ENCODE peak calls at places on chromosomes 12 and 14, in eight cellular contexts. V, G, A, O, J, B, E and Z are unnamed samples.

GRCh38 chr14:100654814-100655795 is 67.9 kb upstream of the BEGAIN start:
- DNase-seq in V (peak; percentile 63), G (no peak), A (peak; percentile 66), O (no peak), J (no peak), B (no peak), E (no peak), Z (peak; percentile 87)

GRCh38 chr14:92502541-92503286 is 10.9 kb upstream of the RIN3 start:
- DNase-seq in V (no peak), G (peak; percentile 52), A (no peak), O (no peak), J (no peak), B (no peak), E (no peak), Z (no peak)

GRCh38 chr14:81536125-81536771 is 2.6 kb upstream of the SEL1L start:
- DNase-seq in V (no peak), G (no peak), A (no peak), O (no peak), J (no peak), B (no peak), E (no peak), Z (no peak)

GRCh38 chr14:36690301-36691020 is 28.8 kb downstream of the PAX9 start:
- DNase-seq in V (no peak), G (no peak), A (no peak), O (no peak), J (no peak), B (no peak), E (no peak), Z (no peak)

GRCh38 chr12:64029013-64029857 is 184.7 kb downstream of the SRGAP1 start:
- DNase-seq in V (no peak), G (peak; percentile 77), A (no peak), O (no peak), J (no peak), B (no peak), E (no peak), Z (no peak)

GRCh38 chr14:34713681-34714319 is 593 bp downstream of the CFL2 start:
- DNase-seq in V (peak; percentile 52), G (peak; percentile 79), A (peak; percentile 33), O (peak; percentile 72), J (peak; percentile 77), B (no peak), E (peak; percentile 51), Z (no peak)

GRCh38 chr12:13000616-13000934 is 510 bp upstream of the HEBP1 start:
- DNase-seq in V (no peak), G (no peak), A (peak; percentile 64), O (peak; percentile 81), J (no peak), B (peak; percentile 7), E (no peak), Z (no peak)

GRCh38 chr14:33794791-33795300 is 156.0 kb downstream of the EGLN3 start:
- DNase-seq in V (no peak), G (no peak), A (no peak), O (no peak), J (peak; percentile 60), B (no peak), E (no peak), Z (no peak)

GRCh38 chr14:56127156-56127555 is 8.9 kb downstream of the PELI2 start:
- DNase-seq in V (no peak), G (no peak), A (no peak), O (no peak), J (no peak), B (no peak), E (no peak), Z (no peak)

GRCh38 chr12:118122264-118122663 is 13.7 kb upstream of the PEBP1 start:
- DNase-seq in V (no peak), G (no peak), A (no peak), O (peak; percentile 21), J (no peak), B (no peak), E (no peak), Z (no peak)

GRCh38 chr14:89352976-89353817 is 63.8 kb downstream of the FOXN3 start:
- DNase-seq in V (no peak), G (no peak), A (no peak), O (no peak), J (no peak), B (no peak), E (no peak), Z (no peak)

GRCh38 chr12:80058586-80058985 is 40.8 kb upstream of the OTOGL start:
- DNase-seq in V (no peak), G (no peak), A (no peak), O (no peak), J (no peak), B (no peak), E (no peak), Z (no peak)

GRCh38 chr14:45610303-45610702 is 357.3 kb upstream of the MIS18BP1 start:
- DNase-seq in V (no peak), G (no peak), A (peak; percentile 21), O (no peak), J (peak; percentile 26), B (no peak), E (no peak), Z (no peak)
- TF ChIP-seq CTCF in V (no peak), G (peak; percentile 27), A (peak; percentile 40), O (peak; percentile 17), J (peak; percentile 44), B (no peak), E (no peak), Z (peak; percentile 28)

GRCh38 chr12:57173089-57173488 is 25.7 kb upstream of the LRP1-AS start:
- DNase-seq in V (peak; percentile 55), G (no peak), A (peak; percentile 84), O (no peak), J (no peak), B (no peak), E (no peak), Z (no peak)
- TF ChIP-seq CTCF in V (peak; percentile 30), G (peak; percentile 49), A (peak; percentile 73), O (peak; percentile 49), J (peak; percentile 67), B (peak; percentile 83), E (peak; percentile 54), Z (peak; percentile 51)

GRCh38 chr12:10031771-10032175 is 1.3 kb downstream of the CLEC9A start:
- DNase-seq in V (no peak), G (no peak), A (peak; percentile 67), O (no peak), J (peak; percentile 83), B (no peak), E (no peak), Z (no peak)

GRCh38 chr12:10031318-10031717 is 836 bp downstream of the CLEC9A start:
- DNase-seq in V (no peak), G (no peak), A (peak; percentile 4), O (no peak), J (peak; percentile 32), B (no peak), E (no peak), Z (no peak)

GRCh38 chr12:10030446-10030845 is at the start of gene CLEC9A:
- DNase-seq in V (no peak), G (no peak), A (no peak), O (no peak), J (no peak), B (no peak), E (no peak), Z (no peak)

GRCh38 chr12:10033783-10034381 is 3.4 kb downstream of the CLEC9A start:
- DNase-seq in V (no peak), G (no peak), A (peak; percentile 30), O (no peak), J (peak; percentile 27), B (no peak), E (no peak), Z (no peak)
- TF ChIP-seq CTCF in V (peak; percentile 55), G (peak; percentile 53), A (peak; percentile 71), O (peak; percentile 56), J (peak; percentile 42), B (peak; percentile 55), E (peak; percentile 54), Z (peak; percentile 57)

GRCh38 chr14:28141662-28142061 is 624.9 kb upstream of the FOXG1 start:
- DNase-seq in V (no peak), G (no peak), A (no peak), O (no peak), J (no peak), B (no peak), E (no peak), Z (no peak)

GRCh38 chr14:28143340-28143739 is 623.2 kb upstream of the FOXG1 start:
- DNase-seq in V (no peak), G (no peak), A (peak; percentile 31), O (no peak), J (no peak), B (no peak), E (no peak), Z (no peak)

DNA sequence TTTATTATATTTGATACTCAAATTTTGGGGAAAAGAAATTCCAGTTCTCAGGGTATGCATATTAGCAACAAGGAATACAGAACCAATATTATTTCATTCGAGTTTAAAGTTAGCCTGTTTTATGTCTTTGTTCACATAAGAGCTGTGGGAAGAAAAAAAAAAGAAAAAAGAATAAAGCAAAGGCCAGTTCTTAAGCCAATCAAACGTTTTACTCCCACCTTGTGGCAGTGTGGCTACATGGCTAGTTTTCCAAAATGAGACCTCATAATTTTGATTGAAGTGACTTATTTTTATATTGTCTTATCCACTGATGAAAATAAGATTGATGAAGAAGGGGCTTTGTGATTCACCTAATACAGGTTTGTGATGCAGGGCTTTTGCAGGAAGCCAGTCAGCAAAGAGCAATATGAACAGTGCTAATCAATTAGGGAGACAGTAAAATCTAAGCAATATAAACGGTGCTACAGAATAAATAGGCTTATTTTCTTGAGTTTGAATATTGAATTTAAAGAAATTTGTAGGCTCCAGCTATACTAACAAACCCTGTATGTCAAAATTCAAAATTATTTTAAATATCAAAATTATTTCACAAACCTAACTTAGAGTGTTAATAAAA is 624.1 kb upstream of the FOXG1 start:
- DNase-seq in V (no peak), G (no peak), A (peak; percentile 57), O (no peak), J (peak; percentile 54), B (no peak), E (no peak), Z (no peak)
- TF ChIP-seq CTCF in V (no peak), G (no peak), A (peak; percentile 82), O (no peak), J (peak; percentile 61), B (no peak), E (no peak), Z (peak; percentile 57)

DNA sequence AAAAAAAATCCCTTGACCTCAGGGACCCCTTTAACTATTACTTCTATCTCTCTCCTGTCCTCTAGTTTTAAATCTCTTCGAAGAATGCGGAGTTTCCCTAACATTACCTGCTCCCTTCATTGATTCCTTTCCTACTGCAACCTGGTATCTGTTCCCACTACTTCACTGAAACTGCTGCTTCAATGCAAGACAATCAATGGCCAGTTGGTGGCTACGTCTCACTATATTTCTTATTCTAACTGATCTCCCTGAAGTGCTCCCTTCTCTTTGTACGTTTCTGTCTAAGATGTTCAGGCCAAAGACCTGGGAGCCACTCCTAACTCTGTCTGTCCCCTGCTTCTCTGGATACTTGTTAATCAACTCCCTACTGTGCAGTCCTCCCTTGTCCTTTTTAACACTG is 10.3 kb upstream of the KCNA1 start:
- DNase-seq in V (no peak), G (no peak), A (peak; percentile 56), O (no peak), J (no peak), B (no peak), E (no peak), Z (no peak)
- TF ChIP-seq CTCF in V (no peak), G (no peak), A (peak; percentile 48), O (no peak), J (no peak), B (no peak), E (no peak), Z (no peak)